ENCODE peak calls at places on chromosomes 13 and 19, in nine cellular contexts. V, C, Z, R, W, U, D, G and L are unnamed samples.

GRCh38 chr19:34962945-34963530 is 991 bp downstream of the ZNF792 start:
- DNase-seq in Z (peak; percentile 49), R (no peak), W (no peak), C (no peak), G (no peak), U (peak; percentile 8), D (no peak), V (no peak), L (no peak)

GRCh38 chr13:99481357-99481756 is 19.9 kb upstream of the TM9SF2 start:
- DNase-seq in V (no peak), G (no peak), C (no peak), U (no peak), D (no peak), W (no peak), R (no peak), Z (no peak), L (no peak)

GRCh38 chr13:98251708-98252107 is 74.6 kb upstream of the RNF113B start:
- DNase-seq in V (no peak), C (no peak), W (no peak), D (no peak), G (no peak), R (no peak), Z (no peak), U (no peak), L (no peak)

GRCh38 chr19:49884760-49885159 is 7.3 kb downstream of the TBC1D17 start:
- DNase-seq in U (no peak), G (no peak), R (no peak), C (no peak), W (no peak), V (no peak), D (no peak), Z (no peak), L (no peak)

GRCh38 chr13:107866666-107867623 is 348.4 kb downstream of the LIG4 start:
- DNase-seq in Z (peak; percentile 80), W (peak; percentile 31), U (no peak), R (peak; percentile 30), V (no peak), G (no peak), D (no peak), C (no peak), L (no peak)

GRCh38 chr13:98843482-98843877 is 91.0 kb upstream of the SLC15A1 start:
- DNase-seq in C (no peak), W (no peak), R (no peak), V (no peak), U (no peak), D (no peak), G (no peak), Z (no peak), L (no peak)

GRCh38 chr13:71306821-71307220 is 560.2 kb downstream of the DACH1 start:
- DNase-seq in V (no peak), D (no peak), R (no peak), U (no peak), W (no peak), C (no peak), Z (no peak), G (no peak), L (no peak)

GRCh38 chr13:85093808-85094207 is 705.4 kb downstream of the SLITRK6 start:
- DNase-seq in G (no peak), U (no peak), D (no peak), V (peak; percentile 19), C (no peak), Z (no peak), W (no peak), R (no peak), L (no peak)

GRCh38 chr13:101144808-101145419 is 271.4 kb downstream of the NALCN start:
- DNase-seq in D (peak; percentile 29), W (peak; percentile 29), G (no peak), Z (peak; percentile 46), R (peak; percentile 62), C (no peak), U (no peak), V (no peak), L (peak; percentile 27)

GRCh38 chr13:73913043-73913740 is 221.0 kb downstream of the KLF12 start:
- DNase-seq in D (peak; percentile 46), G (no peak), V (no peak), C (no peak), W (no peak), Z (no peak), U (no peak), R (peak; percentile 66), L (no peak)

GRCh38 chr13:80029170-80029569 is 311.8 kb downstream of the SPRY2 start:
- DNase-seq in U (no peak), W (no peak), Z (no peak), C (no peak), D (no peak), V (no peak), G (no peak), R (no peak), L (no peak)

GRCh38 chr19:14127929-14128509 is 8.4 kb downstream of the ASF1B start:
- DNase-seq in D (no peak), Z (no peak), W (no peak), R (peak; percentile 44), C (no peak), G (no peak), V (no peak), U (no peak), L (no peak)

GRCh38 chr13:37072024-37072423 is 12.5 kb upstream of the SUPT20H start:
- DNase-seq in C (no peak), W (no peak), V (no peak), D (no peak), R (no peak), Z (no peak), G (no peak), U (no peak), L (no peak)

GRCh38 chr13:37070956-37071355 is 11.5 kb upstream of the SUPT20H start:
- DNase-seq in D (no peak), G (no peak), C (no peak), V (no peak), R (peak; percentile 55), Z (no peak), U (no peak), W (no peak), L (no peak)

GRCh38 chr13:37068962-37069361 is 9.5 kb upstream of the SUPT20H start:
- DNase-seq in C (no peak), V (no peak), W (peak; percentile 15), D (no peak), R (peak; percentile 17), U (no peak), Z (peak; percentile 21), G (no peak), L (no peak)

GRCh38 chr13:37069597-37070103 is 10.2 kb upstream of the SUPT20H start:
- DNase-seq in G (no peak), Z (peak; percentile 19), R (no peak), V (no peak), D (no peak), C (no peak), U (no peak), W (no peak), L (no peak)

GRCh38 chr13:37070145-37070695 is 10.7 kb upstream of the SUPT20H start:
- DNase-seq in V (no peak), R (no peak), U (no peak), D (no peak), W (no peak), C (no peak), G (no peak), Z (peak; percentile 16), L (no peak)
- TF ChIP-seq CTCF in V (no peak), R (no peak), U (no peak), D (no peak), W (no peak), C (no peak), G (no peak), Z (no peak), L (no peak)

GRCh38 chr19:15154002-15154612 is 46.7 kb downstream of the NOTCH3 start:
- DNase-seq in U (no peak), V (no peak), W (no peak), R (peak; percentile 39), D (no peak), C (no peak), Z (peak; percentile 54), G (no peak), L (no peak)
- TF ChIP-seq CTCF in U (peak; percentile 47), V (no peak), W (peak; percentile 37), R (peak; percentile 69), D (peak; percentile 58), C (peak; percentile 67), Z (peak; percentile 61), G (peak; percentile 33), L (peak; percentile 54)

DNA sequence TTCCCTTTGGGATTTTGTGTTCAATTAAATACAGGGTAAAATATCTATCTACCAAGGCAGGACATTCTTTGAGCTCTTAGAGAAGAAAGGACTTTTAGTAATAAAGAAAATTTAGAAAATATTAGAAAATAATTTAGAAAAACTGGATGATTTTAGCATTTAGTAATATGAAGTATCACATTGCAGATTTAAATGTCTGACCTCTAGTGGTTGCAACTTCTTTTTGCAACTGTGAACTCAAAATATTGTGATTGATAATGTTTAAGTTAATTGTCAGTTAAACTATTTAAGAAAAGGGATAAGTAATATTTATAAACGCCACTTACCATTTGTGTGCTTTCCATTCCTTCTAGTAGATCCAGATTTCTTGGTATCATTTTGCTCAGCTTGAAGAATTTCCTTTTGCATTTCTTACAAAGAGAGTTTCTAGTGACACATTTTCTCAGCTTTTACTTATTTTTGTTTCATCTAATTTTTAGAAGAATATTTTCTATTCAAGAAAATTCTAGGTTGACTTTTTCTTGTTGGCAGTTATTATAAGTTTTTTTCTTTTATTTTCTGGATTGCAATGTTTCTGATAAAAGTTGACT is 10.3 kb upstream of the POSTN start:
- DNase-seq in W (no peak), R (no peak), C (no peak), U (no peak), V (no peak), Z (no peak), D (no peak), G (no peak), L (no peak)
- TF ChIP-seq CTCF in W (peak; percentile 39), R (peak; percentile 64), C (peak; percentile 45), U (no peak), V (peak; percentile 9), Z (peak; percentile 67), D (peak; percentile 49), G (no peak), L (peak; percentile 52)

DNA sequence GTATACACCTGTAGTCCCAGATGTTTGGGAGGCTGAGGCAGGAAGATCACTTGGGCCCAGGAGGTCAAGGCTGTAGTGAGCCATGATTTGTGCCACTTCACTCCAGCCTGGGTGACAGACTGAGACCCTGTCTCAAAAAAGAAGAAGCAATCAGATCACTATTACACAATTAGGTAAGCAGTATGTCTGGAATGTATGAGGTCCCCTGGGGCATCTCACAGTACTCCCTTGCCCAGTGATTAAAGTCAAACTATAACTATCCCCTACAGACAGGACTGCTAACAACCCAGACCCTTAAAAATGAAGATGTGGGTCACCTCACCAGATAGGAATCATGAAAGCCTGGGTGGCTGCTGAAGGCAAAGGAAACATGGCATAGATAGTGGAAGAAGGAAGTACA is 9.4 kb upstream of the PAN3 start:
- DNase-seq in R (no peak), C (no peak), U (no peak), D (no peak), Z (no peak), V (no peak), W (no peak), G (no peak), L (no peak)
- TF ChIP-seq CTCF in R (no peak), C (no peak), U (no peak), D (no peak), Z (no peak), V (no peak), W (no peak), G (no peak), L (no peak)